ENCODE peak calls at places on chromosomes 7 and 10, in six cellular contexts. N is endothelial cell of umbilical vein, J is stomach, W is tibial artery, I is ascending aorta, O is SJCRH30. D is an unnamed sample.

GRCh38 chr7:80060218-80060806 is 74.3 kb upstream of the GNAI1 start:
- DNase-seq in N (peak; percentile 81), J (no peak), W (no peak), I (no peak), O (no peak), D (no peak)

GRCh38 chr10:22803201-22803895 is 89.0 kb upstream of the PIP4K2A start:
- DNase-seq in N (no peak), J (no peak), W (no peak), I (no peak), O (no peak), D (no peak)

GRCh38 chr7:87458148-87458547 is 17.3 kb downstream of the ABCB4 start:
- DNase-seq in N (no peak), J (no peak), W (no peak), I (no peak), O (no peak), D (no peak)

GRCh38 chr7:158865462-158865922 is 9.1 kb downstream of the DYNC2I1 start:
- DNase-seq in N (peak; percentile 29), J (no peak), W (no peak), I (no peak), O (no peak), D (no peak)

GRCh38 chr10:21530616-21531015 is 3.4 kb upstream of the MLLT10 start:
- DNase-seq in N (no peak), J (no peak), W (no peak), I (no peak), O (no peak), D (no peak)

GRCh38 chr10:121243003-121243898 is 355.0 kb downstream of the FGFR2 start:
- DNase-seq in N (no peak), J (no peak), W (no peak), I (no peak), O (no peak), D (no peak)

GRCh38 chr7:141754939-141755338 is 9.0 kb upstream of the TAS2R3 start:
- DNase-seq in N (peak; percentile 11), J (no peak), W (no peak), I (no peak), O (peak; percentile 13), D (no peak)

GRCh38 chr10:86213148-86213547 is 153.4 kb downstream of the GRID1 start:
- DNase-seq in N (no peak), J (no peak), W (no peak), I (no peak), O (no peak), D (no peak)

GRCh38 chr10:96743988-96744585 is 23.8 kb upstream of the PIK3AP1 start:
- DNase-seq in N (no peak), J (no peak), W (no peak), I (no peak), O (no peak), D (no peak)

GRCh38 chr7:44534501-44534900 is 6.6 kb downstream of the NPC1L1 start:
- DNase-seq in N (peak; percentile 21), J (no peak), W (no peak), I (no peak), O (peak; percentile 61), D (no peak)

GRCh38 chr10:114491419-114491818 is 87.1 kb upstream of the AFAP1L2 start:
- DNase-seq in N (no peak), J (no peak), W (peak; percentile 85), I (no peak), O (no peak), D (no peak)

GRCh38 chr7:24619978-24620377 is 46.7 kb downstream of the PALS2 start:
- DNase-seq in N (no peak), J (no peak), W (no peak), I (no peak), O (no peak), D (no peak)

GRCh38 chr10:224571-224970 is 89.3 kb downstream of the ZMYND11 start:
- DNase-seq in N (no peak), J (no peak), W (no peak), I (no peak), O (no peak), D (no peak)

GRCh38 chr10:232061-232460 is 96.8 kb downstream of the ZMYND11 start:
- DNase-seq in N (no peak), J (no peak), W (no peak), I (no peak), O (no peak), D (no peak)

GRCh38 chr10:230758-231157 is 95.5 kb downstream of the ZMYND11 start:
- DNase-seq in N (peak; percentile 12), J (no peak), W (no peak), I (no peak), O (no peak), D (no peak)

GRCh38 chr10:228366-228765 is 93.1 kb downstream of the ZMYND11 start:
- DNase-seq in N (no peak), J (no peak), W (no peak), I (no peak), O (no peak), D (no peak)

DNA sequence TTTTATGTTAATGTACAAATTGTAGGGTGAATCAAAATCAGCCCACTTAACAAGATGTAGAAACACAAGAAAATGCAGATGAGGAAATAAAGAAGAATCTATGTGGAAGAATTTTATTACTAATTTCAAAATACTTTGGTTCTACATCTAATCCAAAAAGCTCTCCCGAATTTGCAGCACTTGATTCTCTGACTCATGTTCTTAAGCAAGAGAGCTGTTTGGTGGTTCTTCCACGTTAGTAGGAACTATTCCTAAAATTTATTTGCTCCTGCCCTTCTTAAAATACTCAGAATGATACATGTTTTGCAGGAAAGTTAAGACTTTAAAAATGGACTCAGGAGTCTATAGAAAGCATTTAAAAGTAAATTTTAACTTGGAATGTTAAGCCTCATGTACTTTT is 91.8 kb downstream of the ZMYND11 start:
- DNase-seq in N (no peak), J (no peak), W (no peak), I (no peak), O (no peak), D (no peak)
- H3K27ac ChIP-seq in N (no peak overlapping the region), J (no peak overlapping the region), W (no peak overlapping the region), I (no peak overlapping the region), O (no peak overlapping the region), D (no peak overlapping the region)

GRCh38 chr7:47481656-47482012 is 100.3 kb downstream of the TNS3 start:
- DNase-seq in N (no peak), J (no peak), W (no peak), I (no peak), O (no peak), D (no peak)
- H3K4me1 ChIP-seq in N (peaks cover 16% of the 10 kb centered on the region), J (peaks cover 80% of the 10 kb centered on the region), W (peaks cover 71% of the 10 kb centered on the region), I (peaks cover 19% of the 10 kb centered on the region), O (peaks cover 30% of the 10 kb centered on the region), D (peaks cover 98% of the 10 kb centered on the region)

GRCh38 chr10:60896033-60896432 is 48.0 kb downstream of the RHOBTB1 start:
- DNase-seq in N (peak; percentile 13), J (no peak), W (no peak), I (no peak), O (no peak), D (no peak)

GRCh38 chr10:60892571-60892970 is 51.4 kb downstream of the RHOBTB1 start:
- DNase-seq in N (no peak), J (no peak), W (no peak), I (no peak), O (no peak), D (no peak)

GRCh38 chr10:60893231-60893630 is 50.8 kb downstream of the RHOBTB1 start:
- DNase-seq in N (no peak), J (no peak), W (no peak), I (no peak), O (no peak), D (no peak)

GRCh38 chr10:60896715-60897114 is 47.3 kb downstream of the RHOBTB1 start:
- DNase-seq in N (no peak), J (no peak), W (no peak), I (no peak), O (no peak), D (no peak)

DNA sequence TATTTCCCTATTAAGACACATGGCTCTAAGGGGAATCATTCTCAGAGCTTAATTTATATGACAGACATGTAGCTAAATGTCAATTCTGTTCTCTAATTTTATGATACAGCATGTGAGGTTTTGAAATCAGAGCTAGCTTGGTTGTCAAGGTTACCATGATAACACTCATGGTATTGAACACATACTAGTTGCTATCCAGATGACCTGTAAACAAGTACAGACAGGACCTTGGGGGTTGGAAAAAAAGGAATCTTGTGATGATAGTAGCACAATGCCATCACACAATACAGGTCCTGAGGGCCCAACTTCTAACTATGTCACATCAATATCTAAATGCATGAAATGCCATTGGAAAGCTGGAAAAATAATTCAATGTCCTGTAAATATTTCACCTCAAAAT is 49.2 kb downstream of the RHOBTB1 start:
- DNase-seq in N (no peak), J (no peak), W (no peak), I (no peak), O (no peak), D (no peak)
- H3K27ac ChIP-seq in N (no peak overlapping the region), J (no peak overlapping the region), W (no peak overlapping the region), I (no peak overlapping the region), O (no peak overlapping the region), D (no peak overlapping the region)

GRCh38 chr7:157685430-157686284 is 348.9 kb downstream of the DNAJB6 start:
- DNase-seq in N (no peak), J (no peak), W (no peak), I (no peak), O (no peak), D (peak; percentile 7)
- H3K4me1 ChIP-seq in N (no peaks in the 10 kb centered on the region), J (peaks cover 29% of the 10 kb centered on the region), W (peaks cover 50% of the 10 kb centered on the region), I (no peaks in the 10 kb centered on the region), O (no peaks in the 10 kb centered on the region), D (peaks cover 8% of the 10 kb centered on the region)

GRCh38 chr7:41955475-41956243 is 252.8 kb upstream of the INHBA start:
- DNase-seq in N (peak; percentile 98), J (peak; percentile 90), W (peak; percentile 95), I (peak; percentile 54), O (peak; percentile 93), D (peak; percentile 87)

GRCh38 chr7:41956712-41957111 is 253.8 kb upstream of the INHBA start:
- DNase-seq in N (no peak), J (no peak), W (no peak), I (no peak), O (no peak), D (no peak)

DNA sequence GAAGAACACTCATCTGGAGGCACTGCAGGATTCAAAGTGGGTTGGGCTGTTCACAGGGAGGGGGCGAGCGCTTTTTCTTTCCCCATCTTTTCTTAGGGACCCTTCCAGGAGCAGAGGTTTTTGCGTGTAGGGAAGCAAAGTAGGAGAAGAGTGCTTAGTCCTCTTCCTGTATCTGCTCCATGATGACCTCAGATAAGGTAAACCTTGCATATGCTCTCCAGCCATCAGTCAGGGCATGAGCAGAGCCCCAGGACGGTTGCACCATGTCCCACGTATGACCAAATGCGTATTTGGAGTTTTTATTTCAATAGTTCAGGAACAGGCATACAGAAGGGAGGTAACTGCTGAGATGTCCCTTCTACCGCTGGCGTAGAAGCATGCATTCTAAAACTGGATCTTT is 253.4 kb upstream of the INHBA start:
- DNase-seq in N (no peak), J (no peak), W (no peak), I (no peak), O (no peak), D (no peak)
- H3K27ac ChIP-seq in N (no peak overlapping the region), J (no peak overlapping the region), W (no peak overlapping the region), I (no peak overlapping the region), O (no peak overlapping the region), D (no peak overlapping the region)

GRCh38 chr7:68980011-68980410 is 618.3 kb upstream of the AUTS2 start:
- DNase-seq in N (no peak), J (no peak), W (no peak), I (no peak), O (no peak), D (no peak)
- H3K4me1 ChIP-seq in N (no peaks in the 10 kb centered on the region), J (no peaks in the 10 kb centered on the region), W (no peaks in the 10 kb centered on the region), I (no peaks in the 10 kb centered on the region), O (no peaks in the 10 kb centered on the region), D (no peaks in the 10 kb centered on the region)

D was measured in body of pancreas.